ENCODE peak calls at places on chromosomes 4 and X, in eight cellular contexts. P is RPMI8226; R is hippocampal formation; S is ACHN; O is activated CD4-positive, alpha-beta T cell treated with anti-CD3 and anti-CD28 coated beads, Interleukin-2, amount 50 U/mL, for 1 hour; V is NCI-H2107; Q is left cardiac atrium; E is GM23248. M is an unnamed sample.

GRCh38 chr4:2304321-2304876 is 42.5 kb upstream of the MXD4 start:
- DNase-seq in P (no peak), R (no peak), S (no peak), O (no peak), V (no peak), Q (no peak), E (no peak), M (no peak)

GRCh38 chr4:154719087-154719486 is 24.7 kb upstream of the LRAT start:
- DNase-seq in P (no peak), R (no peak), S (peak), O (no peak), V (no peak), Q (no peak), E (peak), M (no peak)

GRCh38 chr4:5839751-5840674 is 52.9 kb downstream of the CRMP1 start:
- DNase-seq in P (no peak), R (no peak), S (no peak), O (no peak), V (no peak), Q (peak), E (peak), M (no peak)

GRCh38 chr4:183797445-183798248 is 107.5 kb upstream of the STOX2 start:
- DNase-seq in P (no peak), R (no peak), S (peak), O (no peak), V (no peak), Q (peak), E (peak), M (no peak)

GRCh38 chrX:13250831-13251612 is 68.8 kb downstream of the ATXN3L start:
- DNase-seq in P (no peak), R (no peak), S (no peak), O (no peak), V (no peak), Q (peak), E (peak), M (no peak)

GRCh38 chrX:50988649-50989048 is 78.1 kb downstream of the BMP15 start:
- DNase-seq in P (peak), R (no peak), S (peak), O (no peak), V (no peak), Q (no peak), E (peak), M (no peak)

GRCh38 chrX:53990201-53990600 is 54.1 kb downstream of the PHF8 start:
- DNase-seq in P (no peak), R (no peak), S (no peak), O (no peak), V (no peak), Q (no peak), E (no peak), M (no peak)

GRCh38 chr4:7466215-7466614 is 31.5 kb upstream of the PSAPL1 start:
- DNase-seq in P (no peak), R (no peak), S (no peak), O (no peak), V (no peak), Q (no peak), E (no peak), M (no peak)

GRCh38 chr4:72592076-72592475 is 23.1 kb upstream of the ADAMTS3 start:
- DNase-seq in P (no peak), R (no peak), S (no peak), O (no peak), V (no peak), Q (no peak), E (no peak), M (no peak)

GRCh38 chr4:98932539-98932938 is 3.6 kb upstream of the EIF4E start:
- DNase-seq in P (no peak), R (no peak), S (no peak), O (no peak), V (no peak), Q (no peak), E (peak), M (no peak)

GRCh38 chrX:15947648-15948317 is 93.2 kb upstream of the AP1S2 start:
- DNase-seq in P (no peak), R (no peak), S (peak), O (no peak), V (no peak), Q (no peak), E (peak), M (no peak)

GRCh38 chr4:152171556-152171955 is 364.3 kb downstream of the FBXW7 start:
- DNase-seq in P (no peak), R (no peak), S (no peak), O (no peak), V (no peak), Q (no peak), E (no peak), M (no peak)

GRCh38 chr4:139014391-139015268 is 951 bp upstream of the NOCT start:
- DNase-seq in P (peak), R (no peak), S (peak), O (no peak), V (no peak), Q (no peak), E (peak), M (no peak)

GRCh38 chrX:16838202-16839066 is 31.7 kb downstream of the RBBP7 start:
- DNase-seq in P (no peak), R (no peak), S (peak), O (no peak), V (no peak), Q (no peak), E (peak), M (no peak)

M was measured in NCI-H2171.